ENCODE peak calls at places on chromosomes 4 and X, in ten cellular contexts. H is stimulated activated CD8-positive, alpha-beta memory T cell treated with anti-CD3 and anti-CD28 coated beads, Interleukin-15, amount 100 ng/mL, for 48 hours; F is left cardiac atrium; G is cardiac fibroblast; V is AG10803; C is ecto neural progenitor cell; S is HCT116; N is effector memory CD8-positive, alpha-beta T cell; O is stimulated activated CD4-positive, alpha-beta T cell treated with anti-CD3 and anti-CD28 coated beads, Interleukin-15, amount 100 ng/mL, for 1 hour; M is H7. P is an unnamed sample.

GRCh38 chr4:4859799-4860380 is 425 bp downstream of the MSX1 start:
- DNase-seq in S (no peak), M (peak), V (no peak), N (no peak), C (no peak), O (no peak), H (no peak), G (no peak), F (no peak), P (peak)

GRCh38 chr4:186746581-186746980 is 22.9 kb upstream of the FAT1 start:
- DNase-seq in N (no peak), S (no peak), V (no peak), F (no peak), M (no peak), G (no peak), O (no peak), C (no peak), H (no peak), P (peak)

GRCh38 chr4:2457481-2458295 is 11.2 kb upstream of the RNF4 start:
- DNase-seq in F (no peak), H (no peak), V (no peak), G (no peak), O (no peak), S (no peak), C (no peak), N (no peak), M (peak), P (no peak)

GRCh38 chrX:139388234-139388633 is 142.3 kb upstream of the F9 start:
- DNase-seq in V (no peak), M (no peak), O (no peak), F (no peak), N (no peak), G (no peak), C (no peak), S (no peak), H (no peak), P (no peak)

GRCh38 chr4:138053601-138054322 is 188.4 kb downstream of the SLC7A11 start:
- DNase-seq in M (peak), S (peak), C (no peak), O (no peak), F (no peak), V (peak), G (peak), H (no peak), N (no peak), P (peak)

GRCh38 chr4:33722254-33722653 is 2522.1 kb downstream of the ARAP2 start:
- DNase-seq in H (no peak), O (no peak), N (no peak), C (no peak), G (peak), S (no peak), V (peak), M (no peak), F (no peak), P (peak)

GRCh38 chr4:118352843-118353373 is at the start of gene PRSS12:
- DNase-seq in O (peak), N (peak), H (peak), S (peak), F (peak), M (peak), V (peak), C (peak), G (peak), P (peak)

GRCh38 chr4:40099010-40099409 is 42.4 kb downstream of the N4BP2 start:
- DNase-seq in N (no peak), C (no peak), G (peak), F (no peak), H (no peak), V (no peak), M (no peak), S (no peak), O (no peak), P (no peak)

GRCh38 chr4:119233750-119234149 is 21.2 kb downstream of the USP53 start:
- DNase-seq in N (no peak), M (no peak), G (peak), S (no peak), C (no peak), O (no peak), V (no peak), H (no peak), F (no peak), P (no peak)

GRCh38 chr4:37389967-37390580 is 145.5 kb downstream of the NWD2 start:
- DNase-seq in M (peak), V (peak), G (peak), S (peak), H (no peak), O (no peak), F (no peak), C (no peak), N (no peak), P (peak)

GRCh38 chrX:136162827-136163427 is 15.6 kb downstream of the FHL1 start:
- DNase-seq in C (peak), S (peak), H (no peak), M (peak), V (peak), O (peak), N (peak), G (peak), F (peak), P (peak)

GRCh38 chr4:154707877-154708276 is 35.9 kb upstream of the LRAT start:
- DNase-seq in V (no peak), F (no peak), S (peak), O (no peak), M (no peak), H (no peak), G (no peak), N (no peak), C (no peak), P (no peak)

GRCh38 chr4:138013625-138014024 is 228.5 kb downstream of the SLC7A11 start:
- DNase-seq in O (no peak), C (no peak), F (no peak), M (peak), S (no peak), N (no peak), G (no peak), V (no peak), H (no peak), P (no peak)

GRCh38 chrX:104502460-104502859 is 63.5 kb upstream of the IL1RAPL2 start:
- DNase-seq in H (no peak), F (no peak), N (no peak), O (no peak), S (no peak), C (no peak), V (no peak), G (no peak), M (no peak), P (no peak)

GRCh38 chr4:15451181-15451865 is 18.4 kb upstream of the CC2D2A start:
- DNase-seq in H (no peak), V (peak), C (no peak), N (no peak), F (peak), O (no peak), G (peak), M (no peak), S (no peak), P (peak)

GRCh38 chr4:149708513-149709175 is 107.0 kb downstream of the IQCM start:
- DNase-seq in V (peak), M (no peak), O (no peak), F (no peak), N (no peak), H (no peak), C (no peak), G (no peak), S (peak), P (peak)

GRCh38 chrX:84893897-84894296 is 109.8 kb upstream of the APOOL start:
- DNase-seq in C (no peak), V (no peak), O (no peak), F (no peak), S (no peak), G (no peak), H (no peak), M (no peak), N (no peak), P (no peak)

GRCh38 chr4:185192059-185192458 is 11.7 kb downstream of the CFAP97 start:
- DNase-seq in O (no peak), N (no peak), F (no peak), V (no peak), S (no peak), H (no peak), G (no peak), M (no peak), C (no peak), P (no peak)

GRCh38 chr4:129355529-129355928 is 259.6 kb downstream of the C4orf33 start:
- DNase-seq in N (no peak), H (no peak), F (no peak), G (peak), O (no peak), C (no peak), V (no peak), M (no peak), S (no peak), P (no peak)

GRCh38 chr4:183478926-183479325 is 25.9 kb upstream of the ING2 start:
- DNase-seq in H (no peak), O (no peak), M (no peak), F (no peak), C (no peak), G (no peak), N (no peak), S (no peak), V (peak), P (no peak)

GRCh38 chrX:5409106-5409505 is 819.6 kb downstream of the NLGN4X start:
- DNase-seq in F (no peak), O (no peak), H (no peak), M (no peak), G (no peak), S (no peak), C (no peak), N (no peak), V (no peak), P (no peak)

GRCh38 chr4:113996599-113997177 is 17.2 kb upstream of the ARSJ start:
- DNase-seq in N (no peak), V (no peak), M (no peak), G (no peak), F (no peak), S (no peak), O (no peak), H (no peak), C (no peak), P (peak)

GRCh38 chrX:133576876-133577275 is 161.6 kb upstream of the GPC4 start:
- DNase-seq in V (no peak), C (no peak), M (no peak), N (no peak), S (no peak), G (no peak), H (no peak), F (no peak), O (no peak), P (no peak)

GRCh38 chrX:107454302-107454701 is 4.8 kb downstream of the FRMPD3 start:
- DNase-seq in N (peak), M (no peak), F (no peak), O (no peak), G (no peak), C (no peak), V (no peak), H (no peak), S (peak), P (no peak)

GRCh38 chrX:349196-349595 is 30.6 kb upstream of the GTPBP6 start:
- DNase-seq in V (no peak), S (no peak), O (no peak), N (no peak), M (no peak), H (no peak), C (no peak), F (peak), G (peak), P (no peak)

GRCh38 chrX:38482183-38482582 is 79.2 kb upstream of the TSPAN7 start:
- DNase-seq in M (no peak), N (no peak), V (no peak), O (no peak), G (no peak), H (no peak), C (no peak), F (no peak), S (no peak), P (no peak)

GRCh38 chr4:158020175-158020574 is 152.7 kb downstream of the GASK1B start:
- DNase-seq in N (no peak), H (no peak), S (peak), C (no peak), V (peak), O (no peak), M (no peak), F (no peak), G (peak), P (peak)

GRCh38 chr4:121873604-121874003 is 3.3 kb upstream of the BBS7 start:
- DNase-seq in N (no peak), O (no peak), V (peak), F (no peak), H (no peak), M (no peak), S (no peak), G (no peak), C (no peak), P (peak)

GRCh38 chr4:3571921-3572320 is 39.7 kb upstream of the LRPAP1 start:
- DNase-seq in G (no peak), V (no peak), N (no peak), O (no peak), H (no peak), M (peak), F (no peak), S (no peak), C (no peak), P (no peak)

GRCh38 chr4:3250956-3251690 is 2.2 kb downstream of the MSANTD1 start:
- DNase-seq in H (peak), F (peak), O (no peak), C (no peak), M (no peak), N (no peak), S (no peak), G (no peak), V (no peak), P (no peak)

GRCh38 chr4:11338990-11339782 is 89.5 kb downstream of the HS3ST1 start:
- DNase-seq in M (no peak), N (no peak), H (no peak), S (no peak), G (no peak), O (no peak), C (no peak), F (no peak), V (no peak), P (no peak)

GRCh38 chr4:20109395-20109794 is 142.3 kb upstream of the SLIT2 start:
- DNase-seq in S (no peak), M (no peak), O (no peak), F (no peak), G (peak), V (no peak), H (no peak), N (no peak), C (no peak), P (peak)

GRCh38 chrX:68683580-68683979 is 36.1 kb downstream of the STARD8 start:
- DNase-seq in O (no peak), C (no peak), F (no peak), H (no peak), M (no peak), G (no peak), S (no peak), N (no peak), V (no peak), P (no peak)

GRCh38 chr4:13704020-13704419 is 76.5 kb upstream of the BOD1L1 start:
- DNase-seq in V (no peak), G (no peak), S (no peak), H (no peak), N (no peak), M (no peak), C (no peak), O (no peak), F (no peak), P (no peak)

GRCh38 chrX:45719751-45720501 is 519.2 kb upstream of the DIPK2B start:
- DNase-seq in F (no peak), N (no peak), M (no peak), O (no peak), C (no peak), H (no peak), S (no peak), V (no peak), G (no peak), P (peak)

GRCh38 chrX:106972896-106973295 is 27.1 kb downstream of the MORC4 start:
- DNase-seq in C (no peak), V (no peak), O (no peak), M (no peak), F (no peak), H (no peak), N (no peak), S (no peak), G (peak), P (no peak)

P was measured in EH.